ENCODE peak calls at places on chromosomes 13 and 19, in five cellular contexts. One of them, this sample, is unnamed.

GRCh38 chr13:51843529-51843928 is 1.4 kb downstream of the TMEM272 start:
- DNase-seq in stimulated activated CD4-positive, alpha-beta T cell treated with anti-CD3 and anti-CD28 coated beads, Interleukin-4, amount 100 ng/mL, for 1 hour: no peak
- DNase-seq in right lobe of liver: no peak
- DNase-seq in A549: no peak
- DNase-seq in brain microvascular endothelial cell: no peak
- DNase-seq in this sample: no peak

GRCh38 chr19:16447015-16447384 is 24.8 kb downstream of the EPS15L1 start:
- DNase-seq in stimulated activated CD4-positive, alpha-beta T cell treated with anti-CD3 and anti-CD28 coated beads, Interleukin-4, amount 100 ng/mL, for 1 hour: peak
- DNase-seq in right lobe of liver: peak
- DNase-seq in A549: no peak
- DNase-seq in brain microvascular endothelial cell: peak
- DNase-seq in this sample: peak

GRCh38 chr19:49456351-49456750 is 3.3 kb downstream of the ALDH16A1 start:
- DNase-seq in stimulated activated CD4-positive, alpha-beta T cell treated with anti-CD3 and anti-CD28 coated beads, Interleukin-4, amount 100 ng/mL, for 1 hour: no peak
- DNase-seq in right lobe of liver: no peak
- DNase-seq in A549: peak
- DNase-seq in brain microvascular endothelial cell: no peak
- DNase-seq in this sample: no peak

GRCh38 chr13:102729560-102730275 is 34.9 kb upstream of the METTL21C start:
- DNase-seq in stimulated activated CD4-positive, alpha-beta T cell treated with anti-CD3 and anti-CD28 coated beads, Interleukin-4, amount 100 ng/mL, for 1 hour: no peak
- DNase-seq in right lobe of liver: no peak
- DNase-seq in A549: peak
- DNase-seq in brain microvascular endothelial cell: peak
- DNase-seq in this sample: peak

GRCh38 chr19:8615813-8616596 is 5.5 kb upstream of the ADAMTS10 start:
- DNase-seq in stimulated activated CD4-positive, alpha-beta T cell treated with anti-CD3 and anti-CD28 coated beads, Interleukin-4, amount 100 ng/mL, for 1 hour: peak
- DNase-seq in right lobe of liver: peak
- DNase-seq in A549: peak
- DNase-seq in brain microvascular endothelial cell: peak
- DNase-seq in this sample: no peak

GRCh38 chr13:52029569-52029968 is 5.1 kb downstream of the UTP14C start:
- DNase-seq in stimulated activated CD4-positive, alpha-beta T cell treated with anti-CD3 and anti-CD28 coated beads, Interleukin-4, amount 100 ng/mL, for 1 hour: no peak
- DNase-seq in right lobe of liver: no peak
- DNase-seq in A549: no peak
- DNase-seq in brain microvascular endothelial cell: no peak
- DNase-seq in this sample: no peak

GRCh38 chr19:16462757-16463250 is 9.0 kb downstream of the EPS15L1 start:
- DNase-seq in stimulated activated CD4-positive, alpha-beta T cell treated with anti-CD3 and anti-CD28 coated beads, Interleukin-4, amount 100 ng/mL, for 1 hour: no peak
- DNase-seq in right lobe of liver: peak
- DNase-seq in A549: no peak
- DNase-seq in brain microvascular endothelial cell: no peak
- DNase-seq in this sample: no peak

GRCh38 chr19:1401138-1401888 is at the start of gene GAMT:
- DNase-seq in stimulated activated CD4-positive, alpha-beta T cell treated with anti-CD3 and anti-CD28 coated beads, Interleukin-4, amount 100 ng/mL, for 1 hour: peak
- DNase-seq in right lobe of liver: peak
- DNase-seq in A549: no peak
- DNase-seq in brain microvascular endothelial cell: no peak
- DNase-seq in this sample: no peak

GRCh38 chr13:98222081-98222554 is 45.0 kb upstream of the RNF113B start:
- DNase-seq in stimulated activated CD4-positive, alpha-beta T cell treated with anti-CD3 and anti-CD28 coated beads, Interleukin-4, amount 100 ng/mL, for 1 hour: no peak
- DNase-seq in right lobe of liver: no peak
- DNase-seq in A549: no peak
- DNase-seq in brain microvascular endothelial cell: no peak
- DNase-seq in this sample: no peak

GRCh38 chr13:29457299-29457698 is 138.2 kb downstream of the SLC7A1 start:
- DNase-seq in stimulated activated CD4-positive, alpha-beta T cell treated with anti-CD3 and anti-CD28 coated beads, Interleukin-4, amount 100 ng/mL, for 1 hour: no peak
- DNase-seq in right lobe of liver: no peak
- DNase-seq in A549: peak
- DNase-seq in brain microvascular endothelial cell: peak
- DNase-seq in this sample: no peak

GRCh38 chr19:56119585-56119978 is 1.5 kb downstream of the ZNF787 start:
- DNase-seq in stimulated activated CD4-positive, alpha-beta T cell treated with anti-CD3 and anti-CD28 coated beads, Interleukin-4, amount 100 ng/mL, for 1 hour: no peak
- DNase-seq in right lobe of liver: no peak
- DNase-seq in A549: peak
- DNase-seq in brain microvascular endothelial cell: peak
- DNase-seq in this sample: no peak

This sample was measured in retinal pigment epithelial cell.